ENCODE peak calls at places on chromosomes 7 and 10, in seven cellular contexts. One of them, this sample, is unnamed.
A peak's percentile ranks its signal among the peaks of the same experiment; 100 is the strongest.

GRCh38 chr7:37054631-37055300 is 330.5 kb upstream of the AOAH start:
- DNase-seq in WTC11: no peak
- DNase-seq in neural crest cell: no peak
- DNase-seq in fibroblast of the conjunctiva: no peak
- DNase-seq in T-helper 1 cell: no peak
- DNase-seq in AG10803: no peak
- DNase-seq in hypothalamus: no peak
- DNase-seq in this sample: no peak

GRCh38 chr7:111005445-111005844 is 85.5 kb upstream of the LRRN3 start:
- DNase-seq in WTC11: no peak
- DNase-seq in AG10803: peak; percentile 37
- DNase-seq in neural crest cell: no peak
- DNase-seq in hypothalamus: no peak
- DNase-seq in fibroblast of the conjunctiva: no peak
- DNase-seq in T-helper 1 cell: no peak
- DNase-seq in this sample: no peak

GRCh38 chr10:117783698-117784395 is 241.3 kb downstream of the EMX2 start:
- DNase-seq in WTC11: no peak
- DNase-seq in AG10803: no peak
- DNase-seq in neural crest cell: no peak
- DNase-seq in T-helper 1 cell: no peak
- DNase-seq in fibroblast of the conjunctiva: no peak
- DNase-seq in hypothalamus: no peak
- DNase-seq in this sample: no peak

GRCh38 chr10:84701321-84701720 is 372.9 kb downstream of the CCSER2 start:
- DNase-seq in T-helper 1 cell: no peak
- DNase-seq in WTC11: no peak
- DNase-seq in AG10803: no peak
- DNase-seq in neural crest cell: no peak
- DNase-seq in hypothalamus: no peak
- DNase-seq in fibroblast of the conjunctiva: no peak
- DNase-seq in this sample: no peak

GRCh38 chr10:60853672-60854071 is 75.4 kb downstream of the CDK1 start:
- DNase-seq in T-helper 1 cell: no peak
- DNase-seq in hypothalamus: no peak
- DNase-seq in WTC11: no peak
- DNase-seq in AG10803: no peak
- DNase-seq in fibroblast of the conjunctiva: no peak
- DNase-seq in neural crest cell: no peak
- DNase-seq in this sample: no peak

GRCh38 chr7:35630573-35630972 is 64.4 kb downstream of the HERPUD2 start:
- DNase-seq in T-helper 1 cell: no peak
- DNase-seq in neural crest cell: no peak
- DNase-seq in AG10803: peak; percentile 33
- DNase-seq in hypothalamus: no peak
- DNase-seq in fibroblast of the conjunctiva: no peak
- DNase-seq in WTC11: no peak
- DNase-seq in this sample: no peak

GRCh38 chr7:34064511-34065158 is 159.3 kb downstream of the BMPER start:
- DNase-seq in hypothalamus: no peak
- DNase-seq in WTC11: no peak
- DNase-seq in AG10803: peak; percentile 51
- DNase-seq in fibroblast of the conjunctiva: no peak
- DNase-seq in T-helper 1 cell: no peak
- DNase-seq in neural crest cell: no peak
- DNase-seq in this sample: no peak

GRCh38 chr10:7950981-7951847 is 103.3 kb upstream of the GATA3 start:
- DNase-seq in hypothalamus: no peak
- DNase-seq in WTC11: no peak
- DNase-seq in AG10803: peak; percentile 75
- DNase-seq in T-helper 1 cell: no peak
- DNase-seq in fibroblast of the conjunctiva: no peak
- DNase-seq in neural crest cell: no peak
- DNase-seq in this sample: no peak

GRCh38 chr10:29007370-29007747 is 281.5 kb upstream of the LYZL1 start:
- DNase-seq in hypothalamus: no peak
- DNase-seq in WTC11: no peak
- DNase-seq in T-helper 1 cell: no peak
- DNase-seq in fibroblast of the conjunctiva: no peak
- DNase-seq in neural crest cell: no peak
- DNase-seq in AG10803: no peak
- DNase-seq in this sample: no peak

GRCh38 chr10:70255329-70256299 is 22.4 kb upstream of the PPA1 start:
- DNase-seq in neural crest cell: no peak
- DNase-seq in hypothalamus: no peak
- DNase-seq in WTC11: no peak
- DNase-seq in T-helper 1 cell: no peak
- DNase-seq in fibroblast of the conjunctiva: no peak
- DNase-seq in AG10803: peak; percentile 15
- DNase-seq in this sample: peak; percentile 22

GRCh38 chr10:48653347-48653746 is 31.3 kb upstream of the WDFY4 start:
- DNase-seq in AG10803: no peak
- DNase-seq in neural crest cell: no peak
- DNase-seq in T-helper 1 cell: no peak
- DNase-seq in WTC11: no peak
- DNase-seq in hypothalamus: no peak
- DNase-seq in fibroblast of the conjunctiva: no peak
- DNase-seq in this sample: no peak

GRCh38 chr7:30887464-30887872 is 24.2 kb upstream of the AQP1 start:
- DNase-seq in neural crest cell: no peak
- DNase-seq in fibroblast of the conjunctiva: no peak
- DNase-seq in WTC11: no peak
- DNase-seq in T-helper 1 cell: no peak
- DNase-seq in AG10803: no peak
- DNase-seq in hypothalamus: no peak
- DNase-seq in this sample: no peak

This sample was measured in T-cell.